ENCODE peak calls at places on chromosomes 7 and 10, in four cellular contexts. One of them, this sample, is unnamed.

GRCh38 chr10:55024718-55025117 is 223.7 kb upstream of the PCDH15 start:
- DNase-seq in AG04450: no peak
- DNase-seq in OCI-LY7: no peak
- DNase-seq in CD8-positive, alpha-beta T cell: no peak
- DNase-seq in this sample: no peak

GRCh38 chr10:131300508-131300907 is 11.0 kb downstream of the TCERG1L start:
- DNase-seq in AG04450: no peak
- DNase-seq in OCI-LY7: no peak
- DNase-seq in CD8-positive, alpha-beta T cell: no peak
- DNase-seq in this sample: no peak

GRCh38 chr10:79179404-79180309 is 110.9 kb downstream of the ZMIZ1 start:
- DNase-seq in AG04450: no peak
- DNase-seq in OCI-LY7: peak; percentile 31
- DNase-seq in CD8-positive, alpha-beta T cell: no peak
- DNase-seq in this sample: no peak

GRCh38 chr10:74898201-74898976 is 72.0 kb downstream of the KAT6B start:
- DNase-seq in AG04450: no peak
- DNase-seq in OCI-LY7: peak; percentile 3
- DNase-seq in CD8-positive, alpha-beta T cell: no peak
- DNase-seq in this sample: no peak

GRCh38 chr7:157621131-157621681 is 284.4 kb downstream of the DNAJB6 start:
- DNase-seq in AG04450: no peak
- DNase-seq in OCI-LY7: no peak
- DNase-seq in CD8-positive, alpha-beta T cell: no peak
- DNase-seq in this sample: no peak

GRCh38 chr7:156612930-156613329 is 27.6 kb upstream of the RNF32 start:
- DNase-seq in AG04450: no peak
- DNase-seq in OCI-LY7: no peak
- DNase-seq in CD8-positive, alpha-beta T cell: peak; percentile 82
- DNase-seq in this sample: no peak

GRCh38 chr7:36726311-36726710 is 2.0 kb upstream of the AOAH start:
- DNase-seq in AG04450: no peak
- DNase-seq in OCI-LY7: no peak
- DNase-seq in CD8-positive, alpha-beta T cell: no peak
- DNase-seq in this sample: no peak

GRCh38 chr10:77456414-77456813 is 181.2 kb downstream of the KCNMA1 start:
- DNase-seq in AG04450: no peak
- DNase-seq in OCI-LY7: no peak
- DNase-seq in CD8-positive, alpha-beta T cell: no peak
- DNase-seq in this sample: no peak

GRCh38 chr7:22219739-22220493 is 137.0 kb downstream of the RAPGEF5 start:
- DNase-seq in AG04450: no peak
- DNase-seq in OCI-LY7: no peak
- DNase-seq in CD8-positive, alpha-beta T cell: no peak
- DNase-seq in this sample: peak; percentile 53

GRCh38 chr10:100766693-100767427 is 21.5 kb downstream of the PAX2 start:
- DNase-seq in AG04450: no peak
- DNase-seq in OCI-LY7: no peak
- DNase-seq in CD8-positive, alpha-beta T cell: no peak
- DNase-seq in this sample: no peak

GRCh38 chr10:110757563-110757962 is 113.4 kb downstream of the RBM20 start:
- DNase-seq in AG04450: no peak
- DNase-seq in OCI-LY7: no peak
- DNase-seq in CD8-positive, alpha-beta T cell: no peak
- DNase-seq in this sample: no peak

GRCh38 chr7:30252885-30253795 is 31.3 kb upstream of the ZNRF2 start:
- DNase-seq in AG04450: no peak
- DNase-seq in OCI-LY7: no peak
- DNase-seq in CD8-positive, alpha-beta T cell: no peak
- DNase-seq in this sample: peak; percentile 40

GRCh38 chr10:95674643-95675042 is 18.1 kb upstream of the ALDH18A1 start:
- DNase-seq in AG04450: no peak
- DNase-seq in OCI-LY7: no peak
- DNase-seq in CD8-positive, alpha-beta T cell: no peak
- DNase-seq in this sample: no peak

DNA sequence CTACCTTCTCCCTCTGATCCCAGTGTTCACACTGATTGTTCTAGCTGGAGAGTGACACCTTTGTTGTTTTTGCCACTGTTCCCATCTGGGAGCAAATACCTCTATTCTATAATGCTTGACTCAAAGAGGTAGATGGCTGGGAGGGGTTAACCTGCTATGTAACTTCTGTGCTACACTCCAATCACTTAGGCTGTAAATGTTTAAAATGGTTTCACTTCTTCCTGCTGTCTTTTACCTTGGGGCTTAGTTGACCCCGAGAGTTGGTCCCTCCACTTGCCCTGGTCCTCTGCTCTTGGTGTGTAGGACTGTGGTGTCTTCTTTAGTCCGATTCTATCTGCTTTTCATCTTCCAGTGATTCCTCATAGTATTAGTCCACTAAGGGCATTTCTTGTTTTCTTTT is 22.3 kb downstream of the KLHDC10 start:
- DNase-seq in AG04450: no peak
- DNase-seq in OCI-LY7: peak; percentile 46
- DNase-seq in CD8-positive, alpha-beta T cell: no peak
- DNase-seq in this sample: no peak
- H3K4me3 ChIP-seq in AG04450: no peak overlapping the region
- H3K4me3 ChIP-seq in OCI-LY7: peak overlapping the region; percentile 35
- H3K4me3 ChIP-seq in CD8-positive, alpha-beta T cell: no peak overlapping the region
- H3K4me3 ChIP-seq in this sample: no peak overlapping the region

GRCh38 chr7:50206521-50207250 is 97.8 kb upstream of the IKZF1 start:
- DNase-seq in AG04450: no peak
- DNase-seq in OCI-LY7: no peak
- DNase-seq in CD8-positive, alpha-beta T cell: peak; percentile 89
- DNase-seq in this sample: no peak

GRCh38 chr7:50207251-50207564 is 97.3 kb upstream of the IKZF1 start:
- DNase-seq in AG04450: no peak
- DNase-seq in OCI-LY7: no peak
- DNase-seq in CD8-positive, alpha-beta T cell: no peak
- DNase-seq in this sample: no peak

GRCh38 chr7:50209461-50210161 is 94.9 kb upstream of the IKZF1 start:
- DNase-seq in AG04450: no peak
- DNase-seq in OCI-LY7: no peak
- DNase-seq in CD8-positive, alpha-beta T cell: no peak
- DNase-seq in this sample: no peak

GRCh38 chr7:50207682-50208255 is 96.7 kb upstream of the IKZF1 start:
- DNase-seq in AG04450: no peak
- DNase-seq in OCI-LY7: no peak
- DNase-seq in CD8-positive, alpha-beta T cell: no peak
- DNase-seq in this sample: no peak

GRCh38 chr7:50208335-50208982 is 96.1 kb upstream of the IKZF1 start:
- DNase-seq in AG04450: no peak
- DNase-seq in OCI-LY7: no peak
- DNase-seq in CD8-positive, alpha-beta T cell: no peak
- DNase-seq in this sample: no peak
- TF ChIP-seq CTCF in AG04450: no peak
- TF ChIP-seq CTCF in OCI-LY7: no peak
- TF ChIP-seq CTCF in CD8-positive, alpha-beta T cell: no peak
- TF ChIP-seq CTCF in this sample: no peak

DNA sequence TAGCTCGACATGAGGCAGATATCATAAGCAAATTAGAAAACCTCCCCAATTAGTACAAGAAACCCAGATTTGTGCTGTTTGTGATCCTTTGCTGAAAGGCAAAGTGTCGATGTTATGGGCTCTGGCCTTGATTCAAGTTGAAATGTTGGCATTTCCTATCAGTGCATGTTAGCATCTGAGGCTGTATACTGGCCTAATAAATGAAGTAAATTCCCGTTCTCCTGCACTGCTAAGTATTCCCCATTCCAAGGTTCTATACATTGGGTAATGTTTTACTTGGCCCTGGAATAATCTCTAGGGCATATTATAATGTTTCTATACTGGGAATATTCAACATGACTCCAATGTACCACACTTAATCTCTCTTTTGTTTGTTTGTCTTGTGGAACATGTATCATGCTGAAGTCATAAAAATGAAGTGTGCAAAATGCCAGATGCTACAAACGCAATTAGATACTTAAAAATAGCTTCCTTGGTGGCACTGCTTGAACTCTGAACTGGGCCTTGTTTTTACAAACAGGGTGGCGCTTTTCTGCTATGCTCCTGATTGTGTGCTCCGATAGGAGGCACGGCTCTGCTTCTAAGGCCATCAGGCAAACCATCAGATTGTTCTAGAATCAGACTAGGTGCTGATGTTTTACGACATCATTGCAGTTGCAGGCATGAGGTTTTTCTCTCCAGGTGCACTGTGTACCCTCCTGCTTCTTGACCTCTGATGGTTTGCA is 156.7 kb upstream of the TCF7L2 start:
- DNase-seq in AG04450: no peak
- DNase-seq in OCI-LY7: no peak
- DNase-seq in CD8-positive, alpha-beta T cell: no peak
- DNase-seq in this sample: no peak
- H3K4me3 ChIP-seq in AG04450: no peak overlapping the region
- H3K4me3 ChIP-seq in OCI-LY7: no peak overlapping the region
- H3K4me3 ChIP-seq in CD8-positive, alpha-beta T cell: no peak overlapping the region
- H3K4me3 ChIP-seq in this sample: no peak overlapping the region

GRCh38 chr10:13907570-13907969 is 320.8 kb downstream of the PRPF18 start:
- DNase-seq in AG04450: no peak
- DNase-seq in OCI-LY7: no peak
- DNase-seq in CD8-positive, alpha-beta T cell: no peak
- DNase-seq in this sample: no peak

GRCh38 chr10:13905281-13905680 is 318.5 kb downstream of the PRPF18 start:
- DNase-seq in AG04450: no peak
- DNase-seq in OCI-LY7: no peak
- DNase-seq in CD8-positive, alpha-beta T cell: no peak
- DNase-seq in this sample: no peak

GRCh38 chr10:13909911-13910617 is 323.3 kb downstream of the PRPF18 start:
- DNase-seq in AG04450: no peak
- DNase-seq in OCI-LY7: no peak
- DNase-seq in CD8-positive, alpha-beta T cell: no peak
- DNase-seq in this sample: peak; percentile 80

GRCh38 chr10:13912111-13912510 is 325.3 kb downstream of the PRPF18 start:
- DNase-seq in AG04450: no peak
- DNase-seq in OCI-LY7: no peak
- DNase-seq in CD8-positive, alpha-beta T cell: no peak
- DNase-seq in this sample: no peak

GRCh38 chr10:13908475-13908874 is 321.7 kb downstream of the PRPF18 start:
- DNase-seq in AG04450: no peak
- DNase-seq in OCI-LY7: no peak
- DNase-seq in CD8-positive, alpha-beta T cell: no peak
- DNase-seq in this sample: no peak
- TF ChIP-seq CTCF in AG04450: no peak
- TF ChIP-seq CTCF in OCI-LY7: no peak
- TF ChIP-seq CTCF in CD8-positive, alpha-beta T cell: no peak
- TF ChIP-seq CTCF in this sample: no peak

GRCh38 chr7:4726051-4726450 is 44.0 kb downstream of the FOXK1 start:
- DNase-seq in AG04450: no peak
- DNase-seq in OCI-LY7: no peak
- DNase-seq in CD8-positive, alpha-beta T cell: no peak
- DNase-seq in this sample: no peak
- H3K4me3 ChIP-seq in AG04450: peak overlapping the region; percentile 62
- H3K4me3 ChIP-seq in OCI-LY7: no peak overlapping the region
- H3K4me3 ChIP-seq in CD8-positive, alpha-beta T cell: peak overlapping the region; percentile 80
- H3K4me3 ChIP-seq in this sample: peak overlapping the region; percentile 57

GRCh38 chr7:95684037-95684436 is 87.7 kb upstream of the PDK4 start:
- DNase-seq in AG04450: no peak
- DNase-seq in OCI-LY7: no peak
- DNase-seq in CD8-positive, alpha-beta T cell: no peak
- DNase-seq in this sample: peak; percentile 73
- TF ChIP-seq CTCF in AG04450: peak; percentile 48
- TF ChIP-seq CTCF in OCI-LY7: peak; percentile 45
- TF ChIP-seq CTCF in CD8-positive, alpha-beta T cell: no peak
- TF ChIP-seq CTCF in this sample: peak; percentile 56

DNA sequence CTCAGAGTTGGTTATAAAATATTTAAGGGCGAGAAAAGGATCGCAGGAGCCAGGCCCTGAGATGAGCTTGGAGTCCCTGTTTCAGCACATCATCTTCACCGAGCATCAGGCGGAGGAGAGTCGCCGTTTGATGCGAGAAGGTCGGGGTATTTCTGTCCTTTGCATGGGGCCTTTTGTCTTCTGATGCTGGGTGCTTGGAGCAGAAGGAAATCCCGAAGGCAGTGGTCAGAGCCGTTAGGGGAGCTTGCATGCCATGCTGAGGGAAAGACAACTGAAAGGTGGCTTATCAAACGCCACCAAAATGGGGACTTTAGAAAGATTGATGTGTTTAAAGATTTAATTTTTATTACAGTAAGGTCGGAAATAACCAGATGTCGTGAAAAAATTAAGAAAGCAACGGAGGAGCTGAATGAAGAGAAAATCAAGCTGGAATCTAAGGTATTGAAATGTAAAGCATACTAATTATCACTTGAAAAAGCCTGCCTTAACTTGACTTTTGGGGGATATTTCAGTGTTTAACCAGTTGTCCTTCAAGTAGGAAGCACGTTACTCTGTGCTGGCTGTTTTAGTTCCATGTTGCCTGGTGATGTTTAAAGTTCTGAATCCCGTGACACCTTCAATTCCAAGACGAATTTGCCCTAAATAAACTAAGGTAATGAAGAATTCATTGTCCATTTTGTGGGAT is 845 bp downstream of the CCDC172 start:
- DNase-seq in AG04450: no peak
- DNase-seq in OCI-LY7: no peak
- DNase-seq in CD8-positive, alpha-beta T cell: no peak
- DNase-seq in this sample: no peak
- H3K4me3 ChIP-seq in AG04450: no peak overlapping the region
- H3K4me3 ChIP-seq in OCI-LY7: no peak overlapping the region
- H3K4me3 ChIP-seq in CD8-positive, alpha-beta T cell: no peak overlapping the region
- H3K4me3 ChIP-seq in this sample: no peak overlapping the region

GRCh38 chr7:82599910-82600309 is 156.3 kb upstream of the CACNA2D1 start:
- DNase-seq in AG04450: no peak
- DNase-seq in OCI-LY7: no peak
- DNase-seq in CD8-positive, alpha-beta T cell: no peak
- DNase-seq in this sample: no peak
- TF ChIP-seq CTCF in AG04450: no peak
- TF ChIP-seq CTCF in OCI-LY7: no peak
- TF ChIP-seq CTCF in CD8-positive, alpha-beta T cell: no peak
- TF ChIP-seq CTCF in this sample: no peak

This sample was measured in fibroblast of pulmonary artery.